ENCODE peak calls at places on chromosome 18, in five cellular contexts. E is head of caudate nucleus; P is hippocampal formation; K is stromal cell of bone marrow; J is activated naive CD8-positive, alpha-beta T cell treated with anti-CD3 and anti-CD28 coated beads, Interleukin-2, amount 10 ng/mL, durations not matched to agents 7 days and 5 days. C is an unnamed sample.

GRCh38 chr18:58597649-58598048 is 31.2 kb downstream of the ALPK2 start:
- DNase-seq in E (no peak), P (no peak), K (no peak), J (no peak), C (no peak)

GRCh38 chr18:2903006-2903405 is 56.2 kb downstream of the EMILIN2 start:
- DNase-seq in E (no peak), P (no peak), K (peak), J (no peak), C (peak)

GRCh38 chr18:24015897-24016631 is 1.5 kb downstream of the TTC39C start:
- DNase-seq in E (no peak), P (no peak), K (no peak), J (no peak), C (peak)

GRCh38 chr18:421236-422155 is 79.0 kb downstream of the COLEC12 start:
- DNase-seq in E (no peak), P (no peak), K (no peak), J (no peak), C (no peak)

GRCh38 chr18:23502516-23503037 is 734 bp upstream of the RMC1 start:
- DNase-seq in E (no peak), P (no peak), K (no peak), J (no peak), C (no peak)

GRCh38 chr18:46676162-46676830 is 19.3 kb upstream of the LOXHD1 start:
- DNase-seq in E (no peak), P (no peak), K (peak), J (no peak), C (no peak)

GRCh38 chr18:26543368-26543767 is 5.0 kb downstream of the KCTD1 start:
- DNase-seq in E (no peak), P (no peak), K (no peak), J (no peak), C (no peak)

GRCh38 chr18:45449761-45450227 is 165.5 kb upstream of the SLC14A2 start:
- DNase-seq in E (peak), P (peak), K (peak), J (no peak), C (peak)

GRCh38 chr18:77178559-77178958 is 46.0 kb upstream of the MBP start:
- DNase-seq in E (no peak), P (no peak), K (no peak), J (no peak), C (no peak)

GRCh38 chr18:59921384-59921891 is 21.6 kb downstream of the PMAIP1 start:
- DNase-seq in E (no peak), P (no peak), K (no peak), J (peak), C (no peak)

GRCh38 chr18:34837769-34838194 is 127.7 kb downstream of the DTNA start:
- DNase-seq in E (no peak), P (peak), K (peak), J (no peak), C (no peak)

GRCh38 chr18:73861771-73862170 is 285.9 kb downstream of the FBXO15 start:
- DNase-seq in E (no peak), P (no peak), K (no peak), J (no peak), C (no peak)

GRCh38 chr18:76816127-76816526 is 6.2 kb upstream of the ZNF236 start:
- DNase-seq in E (no peak), P (no peak), K (no peak), J (no peak), C (no peak)

GRCh38 chr18:28267276-28267675 is 90.3 kb upstream of the CDH2 start:
- DNase-seq in E (no peak), P (no peak), K (no peak), J (no peak), C (no peak)

GRCh38 chr18:60018801-60019462 is 119.1 kb downstream of the PMAIP1 start:
- DNase-seq in E (no peak), P (no peak), K (no peak), J (no peak), C (no peak)

GRCh38 chr18:70337139-70337972 is 48.5 kb downstream of the SOCS6 start:
- DNase-seq in E (no peak), P (no peak), K (peak), J (no peak), C (no peak)

GRCh38 chr18:13388586-13389490 is 170.3 kb downstream of the LDLRAD4 start:
- DNase-seq in E (peak), P (no peak), K (no peak), J (no peak), C (no peak)